ENCODE peak calls at places on chromosome 6, in ten cellular contexts. One of them, this sample, is unnamed.

GRCh38 chr6:100175814-100176275 is 181.8 kb upstream of the MCHR2 start:
- DNase-seq in cardiac fibroblast: peak; percentile 92
- DNase-seq in breast epithelium: no peak
- DNase-seq in bronchial epithelial cell: peak; percentile 72
- DNase-seq in lung: peak; percentile 48
- DNase-seq in lower lobe of right lung: no peak
- DNase-seq in upper lobe of right lung: no peak
- DNase-seq in body of pancreas: peak; percentile 21
- DNase-seq in choroid plexus epithelial cell: peak; percentile 90
- DNase-seq in fibroblast of mammary gland: peak; percentile 95
- DNase-seq in this sample: peak; percentile 95

GRCh38 chr6:68333444-68333843 is 301.6 kb upstream of the ADGRB3 start:
- DNase-seq in choroid plexus epithelial cell: peak; percentile 3
- DNase-seq in bronchial epithelial cell: no peak
- DNase-seq in cardiac fibroblast: no peak
- DNase-seq in body of pancreas: no peak
- DNase-seq in fibroblast of mammary gland: no peak
- DNase-seq in lower lobe of right lung: no peak
- DNase-seq in breast epithelium: no peak
- DNase-seq in lung: no peak
- DNase-seq in upper lobe of right lung: no peak
- DNase-seq in this sample: no peak

GRCh38 chr6:155646443-155646842 is 190.8 kb upstream of the NOX3 start:
- DNase-seq in lung: no peak
- DNase-seq in fibroblast of mammary gland: no peak
- DNase-seq in lower lobe of right lung: no peak
- DNase-seq in body of pancreas: no peak
- DNase-seq in breast epithelium: no peak
- DNase-seq in upper lobe of right lung: no peak
- DNase-seq in choroid plexus epithelial cell: no peak
- DNase-seq in cardiac fibroblast: peak; percentile 12
- DNase-seq in bronchial epithelial cell: no peak
- DNase-seq in this sample: no peak

GRCh38 chr6:158053377-158054313 is 72.0 kb downstream of the SYNJ2 start:
- DNase-seq in bronchial epithelial cell: no peak
- DNase-seq in cardiac fibroblast: no peak
- DNase-seq in breast epithelium: no peak
- DNase-seq in upper lobe of right lung: peak; percentile 16
- DNase-seq in choroid plexus epithelial cell: no peak
- DNase-seq in body of pancreas: no peak
- DNase-seq in fibroblast of mammary gland: no peak
- DNase-seq in lower lobe of right lung: no peak
- DNase-seq in lung: no peak
- DNase-seq in this sample: no peak

GRCh38 chr6:139161169-139161568 is 26.3 kb downstream of the HECA start:
- DNase-seq in bronchial epithelial cell: peak; percentile 61
- DNase-seq in upper lobe of right lung: no peak
- DNase-seq in lower lobe of right lung: no peak
- DNase-seq in cardiac fibroblast: peak; percentile 53
- DNase-seq in lung: peak; percentile 29
- DNase-seq in body of pancreas: no peak
- DNase-seq in breast epithelium: no peak
- DNase-seq in fibroblast of mammary gland: peak; percentile 61
- DNase-seq in choroid plexus epithelial cell: peak; percentile 38
- DNase-seq in this sample: peak; percentile 59

GRCh38 chr6:111566873-111567517 is 38.7 kb downstream of the TRAF3IP2 start:
- DNase-seq in lung: no peak
- DNase-seq in bronchial epithelial cell: no peak
- DNase-seq in upper lobe of right lung: peak; percentile 69
- DNase-seq in choroid plexus epithelial cell: no peak
- DNase-seq in body of pancreas: no peak
- DNase-seq in lower lobe of right lung: no peak
- DNase-seq in cardiac fibroblast: no peak
- DNase-seq in fibroblast of mammary gland: no peak
- DNase-seq in breast epithelium: peak; percentile 43
- DNase-seq in this sample: no peak

GRCh38 chr6:113642714-113643442 is 214.3 kb upstream of the MARCKS start:
- DNase-seq in body of pancreas: peak; percentile 94
- DNase-seq in lung: peak; percentile 72
- DNase-seq in upper lobe of right lung: no peak
- DNase-seq in cardiac fibroblast: no peak
- DNase-seq in fibroblast of mammary gland: no peak
- DNase-seq in choroid plexus epithelial cell: peak; percentile 38
- DNase-seq in bronchial epithelial cell: no peak
- DNase-seq in breast epithelium: no peak
- DNase-seq in lower lobe of right lung: no peak
- DNase-seq in this sample: no peak

GRCh38 chr6:168035098-168035660 is 37.7 kb downstream of the KIF25 start:
- DNase-seq in choroid plexus epithelial cell: peak; percentile 86
- DNase-seq in body of pancreas: peak; percentile 45
- DNase-seq in lung: peak; percentile 51
- DNase-seq in fibroblast of mammary gland: peak; percentile 53
- DNase-seq in breast epithelium: no peak
- DNase-seq in lower lobe of right lung: peak; percentile 72
- DNase-seq in bronchial epithelial cell: no peak
- DNase-seq in cardiac fibroblast: peak; percentile 54
- DNase-seq in upper lobe of right lung: peak; percentile 76
- DNase-seq in this sample: peak; percentile 74

GRCh38 chr6:170288091-170288631 is 2.7 kb downstream of the DLL1 start:
- DNase-seq in choroid plexus epithelial cell: no peak
- DNase-seq in cardiac fibroblast: no peak
- DNase-seq in body of pancreas: no peak
- DNase-seq in lung: no peak
- DNase-seq in fibroblast of mammary gland: no peak
- DNase-seq in breast epithelium: no peak
- DNase-seq in bronchial epithelial cell: no peak
- DNase-seq in lower lobe of right lung: no peak
- DNase-seq in upper lobe of right lung: no peak
- DNase-seq in this sample: no peak

GRCh38 chr6:136226027-136226673 is 24.0 kb downstream of the MTFR2 start:
- DNase-seq in choroid plexus epithelial cell: peak; percentile 81
- DNase-seq in lower lobe of right lung: peak; percentile 70
- DNase-seq in bronchial epithelial cell: peak; percentile 21
- DNase-seq in cardiac fibroblast: peak; percentile 78
- DNase-seq in breast epithelium: peak; percentile 22
- DNase-seq in fibroblast of mammary gland: peak; percentile 72
- DNase-seq in upper lobe of right lung: no peak
- DNase-seq in body of pancreas: peak; percentile 65
- DNase-seq in lung: peak; percentile 64
- DNase-seq in this sample: peak; percentile 80

GRCh38 chr6:139765825-139766285 is 391.4 kb upstream of the CITED2 start:
- DNase-seq in upper lobe of right lung: no peak
- DNase-seq in fibroblast of mammary gland: peak; percentile 62
- DNase-seq in lower lobe of right lung: no peak
- DNase-seq in lung: no peak
- DNase-seq in bronchial epithelial cell: peak; percentile 72
- DNase-seq in breast epithelium: no peak
- DNase-seq in cardiac fibroblast: peak; percentile 61
- DNase-seq in body of pancreas: no peak
- DNase-seq in choroid plexus epithelial cell: peak; percentile 60
- DNase-seq in this sample: peak; percentile 62

GRCh38 chr6:154567695-154568220 is 57.3 kb upstream of the CNKSR3 start:
- DNase-seq in bronchial epithelial cell: no peak
- DNase-seq in body of pancreas: no peak
- DNase-seq in lower lobe of right lung: no peak
- DNase-seq in breast epithelium: no peak
- DNase-seq in choroid plexus epithelial cell: no peak
- DNase-seq in upper lobe of right lung: no peak
- DNase-seq in fibroblast of mammary gland: no peak
- DNase-seq in lung: no peak
- DNase-seq in cardiac fibroblast: no peak
- DNase-seq in this sample: no peak

GRCh38 chr6:90068835-90069478 is 174.7 kb downstream of the GJA10 start:
- DNase-seq in lung: no peak
- DNase-seq in breast epithelium: no peak
- DNase-seq in lower lobe of right lung: no peak
- DNase-seq in choroid plexus epithelial cell: peak; percentile 37
- DNase-seq in cardiac fibroblast: peak; percentile 4
- DNase-seq in upper lobe of right lung: no peak
- DNase-seq in bronchial epithelial cell: no peak
- DNase-seq in body of pancreas: no peak
- DNase-seq in fibroblast of mammary gland: peak; percentile 44
- DNase-seq in this sample: peak; percentile 21

GRCh38 chr6:82045965-82046756 is 201.4 kb downstream of the IBTK start:
- DNase-seq in bronchial epithelial cell: no peak
- DNase-seq in cardiac fibroblast: peak; percentile 94
- DNase-seq in breast epithelium: no peak
- DNase-seq in lower lobe of right lung: no peak
- DNase-seq in lung: no peak
- DNase-seq in upper lobe of right lung: no peak
- DNase-seq in choroid plexus epithelial cell: peak; percentile 85
- DNase-seq in fibroblast of mammary gland: peak; percentile 98
- DNase-seq in body of pancreas: no peak
- DNase-seq in this sample: peak; percentile 88

GRCh38 chr6:33860706-33861474 is 57.1 kb upstream of the MLN start:
- DNase-seq in body of pancreas: no peak
- DNase-seq in bronchial epithelial cell: peak; percentile 59
- DNase-seq in lower lobe of right lung: no peak
- DNase-seq in breast epithelium: no peak
- DNase-seq in choroid plexus epithelial cell: peak; percentile 64
- DNase-seq in upper lobe of right lung: no peak
- DNase-seq in lung: no peak
- DNase-seq in fibroblast of mammary gland: peak; percentile 57
- DNase-seq in cardiac fibroblast: peak; percentile 48
- DNase-seq in this sample: peak; percentile 28

GRCh38 chr6:10412165-10412947 is 2.5 kb downstream of the TFAP2A start:
- DNase-seq in choroid plexus epithelial cell: peak; percentile 59
- DNase-seq in lung: no peak
- DNase-seq in upper lobe of right lung: peak; percentile 70
- DNase-seq in bronchial epithelial cell: peak; percentile 70
- DNase-seq in body of pancreas: no peak
- DNase-seq in cardiac fibroblast: peak; percentile 52
- DNase-seq in breast epithelium: peak; percentile 84
- DNase-seq in fibroblast of mammary gland: no peak
- DNase-seq in lower lobe of right lung: peak; percentile 50
- DNase-seq in this sample: peak; percentile 85

GRCh38 chr6:33161354-33162320 is 30.6 kb downstream of the COL11A2 start:
- DNase-seq in choroid plexus epithelial cell: peak; percentile 56
- DNase-seq in breast epithelium: peak; percentile 55
- DNase-seq in upper lobe of right lung: peak; percentile 93
- DNase-seq in lung: peak; percentile 85
- DNase-seq in fibroblast of mammary gland: peak; percentile 42
- DNase-seq in lower lobe of right lung: peak; percentile 90
- DNase-seq in body of pancreas: peak; percentile 80
- DNase-seq in bronchial epithelial cell: peak; percentile 23
- DNase-seq in cardiac fibroblast: peak; percentile 66
- DNase-seq in this sample: peak; percentile 47

GRCh38 chr6:81838031-81838430 is 85.5 kb upstream of the TENT5A start:
- DNase-seq in lower lobe of right lung: no peak
- DNase-seq in breast epithelium: no peak
- DNase-seq in upper lobe of right lung: no peak
- DNase-seq in lung: no peak
- DNase-seq in bronchial epithelial cell: peak; percentile 47
- DNase-seq in choroid plexus epithelial cell: peak; percentile 68
- DNase-seq in cardiac fibroblast: no peak
- DNase-seq in body of pancreas: no peak
- DNase-seq in fibroblast of mammary gland: no peak
- DNase-seq in this sample: no peak

GRCh38 chr6:162358625-162359024 is 368.9 kb downstream of the PRKN start:
- DNase-seq in cardiac fibroblast: no peak
- DNase-seq in lung: no peak
- DNase-seq in body of pancreas: no peak
- DNase-seq in breast epithelium: no peak
- DNase-seq in choroid plexus epithelial cell: no peak
- DNase-seq in lower lobe of right lung: no peak
- DNase-seq in upper lobe of right lung: no peak
- DNase-seq in bronchial epithelial cell: no peak
- DNase-seq in fibroblast of mammary gland: no peak
- DNase-seq in this sample: no peak

GRCh38 chr6:116564921-116565872 is 6.1 kb upstream of the RWDD1 start:
- DNase-seq in bronchial epithelial cell: no peak
- DNase-seq in body of pancreas: peak; percentile 15
- DNase-seq in breast epithelium: no peak
- DNase-seq in cardiac fibroblast: no peak
- DNase-seq in fibroblast of mammary gland: no peak
- DNase-seq in upper lobe of right lung: peak; percentile 67
- DNase-seq in choroid plexus epithelial cell: no peak
- DNase-seq in lower lobe of right lung: peak; percentile 51
- DNase-seq in lung: no peak
- DNase-seq in this sample: peak; percentile 55
- H3K4me3 ChIP-seq in bronchial epithelial cell: peak overlapping the region; percentile 15
- H3K4me3 ChIP-seq in body of pancreas: no peak overlapping the region
- H3K4me3 ChIP-seq in breast epithelium: peak overlapping the region; percentile 20
- H3K4me3 ChIP-seq in cardiac fibroblast: no peak overlapping the region
- H3K4me3 ChIP-seq in fibroblast of mammary gland: peak overlapping the region; percentile 19
- H3K4me3 ChIP-seq in upper lobe of right lung: peak overlapping the region; percentile 36
- H3K4me3 ChIP-seq in choroid plexus epithelial cell: peak overlapping the region; percentile 51
- H3K4me3 ChIP-seq in lower lobe of right lung: peak overlapping the region; percentile 43
- H3K4me3 ChIP-seq in lung: no peak overlapping the region
- H3K4me3 ChIP-seq in this sample: peak overlapping the region; percentile 23

GRCh38 chr6:11595903-11596302 is 58.4 kb downstream of the TMEM170B start:
- DNase-seq in upper lobe of right lung: no peak
- DNase-seq in body of pancreas: no peak
- DNase-seq in lower lobe of right lung: no peak
- DNase-seq in choroid plexus epithelial cell: peak; percentile 51
- DNase-seq in lung: no peak
- DNase-seq in breast epithelium: no peak
- DNase-seq in bronchial epithelial cell: peak; percentile 20
- DNase-seq in fibroblast of mammary gland: peak; percentile 14
- DNase-seq in cardiac fibroblast: peak; percentile 40
- DNase-seq in this sample: no peak
- TF ChIP-seq CTCF in upper lobe of right lung: no peak
- TF ChIP-seq CTCF in body of pancreas: no peak
- TF ChIP-seq CTCF in lower lobe of right lung: no peak
- TF ChIP-seq CTCF in choroid plexus epithelial cell: peak; percentile 53
- TF ChIP-seq CTCF in lung: no peak
- TF ChIP-seq CTCF in breast epithelium: no peak
- TF ChIP-seq CTCF in bronchial epithelial cell: peak; percentile 5
- TF ChIP-seq CTCF in fibroblast of mammary gland: peak; percentile 37
- TF ChIP-seq CTCF in cardiac fibroblast: peak; percentile 45
- TF ChIP-seq CTCF in this sample: no peak

GRCh38 chr6:157033428-157034140 is 256.4 kb downstream of the ARID1B start:
- DNase-seq in upper lobe of right lung: no peak
- DNase-seq in cardiac fibroblast: peak; percentile 45
- DNase-seq in bronchial epithelial cell: no peak
- DNase-seq in lung: no peak
- DNase-seq in body of pancreas: no peak
- DNase-seq in choroid plexus epithelial cell: peak; percentile 23
- DNase-seq in breast epithelium: no peak
- DNase-seq in lower lobe of right lung: no peak
- DNase-seq in fibroblast of mammary gland: peak; percentile 31
- DNase-seq in this sample: no peak
- H3K4me3 ChIP-seq in upper lobe of right lung: peak overlapping the region; percentile 51
- H3K4me3 ChIP-seq in cardiac fibroblast: peak overlapping the region; percentile 32
- H3K4me3 ChIP-seq in bronchial epithelial cell: peak overlapping the region; percentile 34
- H3K4me3 ChIP-seq in lung: peak overlapping the region; percentile 31
- H3K4me3 ChIP-seq in body of pancreas: no peak overlapping the region
- H3K4me3 ChIP-seq in choroid plexus epithelial cell: peak overlapping the region; percentile 59
- H3K4me3 ChIP-seq in breast epithelium: peak overlapping the region; percentile 31
- H3K4me3 ChIP-seq in lower lobe of right lung: peak overlapping the region; percentile 55
- H3K4me3 ChIP-seq in fibroblast of mammary gland: peak overlapping the region; percentile 58
- H3K4me3 ChIP-seq in this sample: peak overlapping the region; percentile 48

DNA sequence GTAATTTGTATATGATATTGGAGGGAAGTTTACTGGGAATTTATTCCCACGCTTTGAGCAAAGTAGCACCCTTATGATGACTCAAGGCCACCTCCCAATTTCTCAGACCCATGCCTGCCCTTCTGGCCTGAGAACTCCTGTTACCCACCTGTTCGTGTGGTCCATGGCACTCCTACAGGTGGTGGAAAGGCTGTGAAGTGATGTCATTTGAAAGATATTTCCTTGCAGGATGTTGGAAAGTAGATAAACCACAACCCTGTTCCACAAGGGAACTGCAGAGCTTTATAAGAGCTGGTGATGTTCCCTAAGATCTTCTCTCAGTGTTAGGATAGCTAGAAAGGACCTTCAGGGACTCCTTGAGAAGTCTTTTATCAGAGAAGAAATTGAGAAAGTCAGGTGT is 70.5 kb downstream of the ADGRG6 start:
- DNase-seq in choroid plexus epithelial cell: peak; percentile 35
- DNase-seq in upper lobe of right lung: no peak
- DNase-seq in lower lobe of right lung: no peak
- DNase-seq in cardiac fibroblast: peak; percentile 55
- DNase-seq in breast epithelium: no peak
- DNase-seq in bronchial epithelial cell: peak; percentile 93
- DNase-seq in lung: no peak
- DNase-seq in fibroblast of mammary gland: peak; percentile 7
- DNase-seq in body of pancreas: no peak
- DNase-seq in this sample: no peak
- TF ChIP-seq CTCF in choroid plexus epithelial cell: no peak
- TF ChIP-seq CTCF in upper lobe of right lung: no peak
- TF ChIP-seq CTCF in lower lobe of right lung: no peak
- TF ChIP-seq CTCF in cardiac fibroblast: no peak
- TF ChIP-seq CTCF in breast epithelium: no peak
- TF ChIP-seq CTCF in bronchial epithelial cell: peak; percentile 2
- TF ChIP-seq CTCF in lung: no peak
- TF ChIP-seq CTCF in fibroblast of mammary gland: no peak
- TF ChIP-seq CTCF in body of pancreas: no peak
- TF ChIP-seq CTCF in this sample: no peak